ENCODE peak calls at places on chromosomes 1 and 21, in nine cellular contexts. S, K, W, E, D, Z, Q, F and P are unnamed samples.

GRCh38 chr1:89610457-89610991 is 22.4 kb upstream of the LRRC8C start:
- DNase-seq in W (no peak), S (no peak), Z (no peak), K (no peak), Q (no peak), E (no peak), D (no peak), F (no peak), P (no peak)

GRCh38 chr1:204545202-204545601 is 29.0 kb downstream of the MDM4 start:
- DNase-seq in Z (no peak), Q (no peak), K (no peak), F (no peak), D (no peak), S (no peak), E (no peak), W (no peak), P (no peak)

GRCh38 chr1:220182656-220183055 is 88.7 kb downstream of the IARS2 start:
- DNase-seq in K (no peak), D (no peak), E (no peak), S (no peak), Q (no peak), W (peak; percentile 12), F (no peak), Z (no peak), P (no peak)

GRCh38 chr21:30345014-30345413 is 3.4 kb downstream of the KRTAP23-1 start:
- DNase-seq in Z (no peak), Q (no peak), D (no peak), S (no peak), W (no peak), F (no peak), E (no peak), K (no peak), P (no peak)

GRCh38 chr1:66278260-66279046 is 255.5 kb upstream of the SGIP1 start:
- DNase-seq in Z (no peak), D (no peak), S (no peak), F (no peak), K (no peak), E (no peak), Q (peak; percentile 42), W (no peak), P (no peak)

GRCh38 chr1:229224308-229224707 is 46.6 kb upstream of the RAB4A start:
- DNase-seq in K (no peak), Z (no peak), D (no peak), S (peak; percentile 14), F (no peak), W (no peak), E (no peak), Q (no peak), P (no peak)

GRCh38 chr1:13754510-13755103 is 54.6 kb downstream of the PRDM2 start:
- DNase-seq in K (no peak), F (peak; percentile 27), S (no peak), E (no peak), Q (no peak), Z (no peak), D (no peak), W (no peak), P (no peak)

GRCh38 chr1:42658880-42659337 is 686 bp downstream of the PPIH start:
- DNase-seq in D (no peak), F (no peak), K (no peak), S (no peak), Q (no peak), W (peak; percentile 37), Z (no peak), E (no peak), P (no peak)

GRCh38 chr1:3469104-3469848 is 14.8 kb downstream of the ARHGEF16 start:
- DNase-seq in W (no peak), F (no peak), S (no peak), Q (no peak), E (no peak), D (no peak), Z (no peak), K (no peak), P (no peak)

GRCh38 chr1:233367057-233367759 is 39.7 kb downstream of the MAP3K21 start:
- DNase-seq in F (no peak), S (peak; percentile 50), Z (peak; percentile 26), K (peak; percentile 67), E (peak; percentile 10), W (no peak), D (no peak), Q (no peak), P (no peak)

GRCh38 chr1:1347663-1348419 is 1.4 kb downstream of the DVL1 start:
- DNase-seq in E (peak; percentile 72), W (no peak), D (peak; percentile 85), K (peak; percentile 55), F (no peak), Q (no peak), S (peak; percentile 78), Z (peak; percentile 54), P (peak; percentile 62)

GRCh38 chr1:201295861-201296260 is 12.6 kb downstream of the PKP1 start:
- DNase-seq in K (peak; percentile 64), Q (no peak), W (no peak), D (no peak), S (no peak), E (no peak), Z (no peak), F (no peak), P (no peak)

GRCh38 chr1:2628933-2629626 is 3.7 kb downstream of the MMEL1 start:
- DNase-seq in S (no peak), E (no peak), Z (no peak), K (no peak), Q (no peak), D (no peak), F (peak; percentile 42), W (no peak), P (no peak)

GRCh38 chr1:153963850-153964331 is 554 bp upstream of the SLC39A1 start:
- DNase-seq in E (peak; percentile 52), K (peak; percentile 78), F (no peak), W (no peak), Z (peak; percentile 56), Q (no peak), D (peak; percentile 71), S (peak; percentile 83), P (no peak)

DNA sequence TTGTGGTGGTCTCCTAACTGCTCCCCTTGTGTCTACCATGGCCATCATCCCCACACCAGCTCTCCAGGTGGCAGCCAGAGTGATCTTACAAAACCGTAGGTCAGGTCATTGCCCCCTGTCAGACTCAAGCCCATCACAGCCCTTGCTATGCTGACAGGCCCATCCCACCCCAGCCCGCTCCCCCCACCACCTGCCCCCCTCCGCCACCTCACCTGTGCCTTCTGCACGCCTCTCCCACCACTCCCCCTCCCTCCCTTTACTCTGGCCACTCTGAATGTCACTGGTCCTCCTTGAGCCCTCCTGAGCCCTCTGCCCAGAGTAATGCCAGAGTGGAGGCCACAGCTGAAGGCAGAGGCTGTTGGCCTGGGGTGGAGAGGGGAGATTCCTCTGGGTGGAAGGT is 28.5 kb downstream of the TEX35 start:
- DNase-seq in E (no peak), Z (no peak), Q (no peak), D (no peak), F (no peak), W (no peak), S (no peak), K (no peak), P (no peak)
- H3K4me3 ChIP-seq in E (peak overlapping the region; percentile 72), Z (no peak overlapping the region), Q (peak overlapping the region; percentile 80), D (no peak overlapping the region), F (peak overlapping the region; percentile 96), W (no peak overlapping the region), S (peak overlapping the region; percentile 93), K (peak overlapping the region; percentile 77), P (no peak overlapping the region)

GRCh38 chr1:165773324-165773965 is 4.8 kb upstream of the TMCO1 start:
- DNase-seq in Q (no peak), S (no peak), F (no peak), Z (peak; percentile 53), K (peak; percentile 58), E (peak; percentile 45), D (peak; percentile 81), W (peak; percentile 46), P (no peak)
- TF ChIP-seq MAX in Q (no peak), S (no peak), F (peak; percentile 71), Z (peak; percentile 38), K (peak; percentile 51), E (no peak), D (no peak), W (no peak), P (no peak)

GRCh38 chr1:64470670-64471217 is 815 bp downstream of the CACHD1 start:
- DNase-seq in D (no peak), S (peak; percentile 67), F (peak; percentile 83), Z (no peak), E (no peak), Q (no peak), K (peak; percentile 6), W (peak; percentile 46), P (no peak)

GRCh38 chr1:64473367-64473766 is 3.4 kb downstream of the CACHD1 start:
- DNase-seq in Q (no peak), E (no peak), F (no peak), S (no peak), D (no peak), K (no peak), Z (no peak), W (no peak), P (no peak)

GRCh38 chr1:64471218-64471719 is 1.3 kb downstream of the CACHD1 start:
- DNase-seq in Q (no peak), F (peak; percentile 85), Z (no peak), D (no peak), E (no peak), W (peak; percentile 30), K (no peak), S (peak; percentile 67), P (no peak)

GRCh38 chr1:64472805-64473204 is 2.9 kb downstream of the CACHD1 start:
- DNase-seq in S (peak; percentile 77), D (no peak), E (no peak), W (no peak), K (no peak), Q (no peak), Z (no peak), F (no peak), P (no peak)

GRCh38 chr1:64471724-64472276 is 1.9 kb downstream of the CACHD1 start:
- DNase-seq in W (no peak), F (no peak), K (no peak), Q (no peak), Z (no peak), S (no peak), E (no peak), D (no peak), P (no peak)
- H3K4me3 ChIP-seq in W (peak overlapping the region; percentile 60), F (peak overlapping the region; percentile 79), K (no peak overlapping the region), Q (no peak overlapping the region), Z (peak overlapping the region; percentile 50), S (peak overlapping the region; percentile 90), E (no peak overlapping the region), D (no peak overlapping the region), P (no peak overlapping the region)

GRCh38 chr1:29901618-29902017 is 665.3 kb downstream of the PTPRU start:
- DNase-seq in W (no peak), K (no peak), F (no peak), Z (no peak), E (no peak), D (no peak), Q (no peak), S (no peak), P (no peak)

GRCh38 chr1:29896791-29897725 is 660.7 kb downstream of the PTPRU start:
- DNase-seq in Z (no peak), K (no peak), S (no peak), W (no peak), F (no peak), Q (no peak), D (no peak), E (no peak), P (no peak)

GRCh38 chr1:29903767-29904166 is 667.4 kb downstream of the PTPRU start:
- DNase-seq in S (no peak), K (no peak), W (no peak), D (no peak), F (no peak), E (no peak), Z (no peak), Q (no peak), P (no peak)

GRCh38 chr1:29900727-29901126 is 664.4 kb downstream of the PTPRU start:
- DNase-seq in W (no peak), Z (no peak), S (no peak), D (no peak), F (no peak), K (no peak), Q (no peak), E (no peak), P (no peak)

GRCh38 chr1:29900086-29900485 is 663.8 kb downstream of the PTPRU start:
- DNase-seq in Z (no peak), Q (no peak), E (no peak), D (peak; percentile 6), F (no peak), W (no peak), K (no peak), S (no peak), P (no peak)
- TF ChIP-seq MAX in Z (no peak), Q (no peak), E (no peak), D (no peak), F (no peak), W (no peak), K (no peak), S (no peak), P (no peak)